ENCODE peak calls at places on chromosome 21, in four cellular contexts. D is neural progenitor cell; V is CD8-positive, alpha-beta T cell; E is CD4-positive, alpha-beta memory T cell. M is an unnamed sample.

GRCh38 chr21:26100573-26100972 is 70.0 kb downstream of the APP start:
- DNase-seq in E (no peak), D (peak), V (no peak), M (no peak)

GRCh38 chr21:41362605-41363369 is 960 bp downstream of the MX2 start:
- DNase-seq in V (no peak), D (no peak), E (no peak), M (no peak)

GRCh38 chr21:43640437-43640836 is 18.9 kb downstream of the HSF2BP start:
- DNase-seq in V (no peak), E (no peak), D (no peak), M (no peak)

GRCh38 chr21:31201548-31201947 is 142.5 kb downstream of the TIAM1 start:
- DNase-seq in E (no peak), D (no peak), V (no peak), M (no peak)

GRCh38 chr21:32200029-32200428 is 78.8 kb downstream of the MIS18A start:
- DNase-seq in V (no peak), E (no peak), D (no peak), M (no peak)

GRCh38 chr21:32233722-32234301 is 45.0 kb downstream of the MIS18A start:
- DNase-seq in V (no peak), D (no peak), E (no peak), M (no peak)

GRCh38 chr21:31220567-31220966 is 123.5 kb downstream of the TIAM1 start:
- DNase-seq in D (peak), V (no peak), E (no peak), M (no peak)

GRCh38 chr21:41545500-41546359 is 37.8 kb upstream of the TMPRSS2 start:
- DNase-seq in E (no peak), D (no peak), V (no peak), M (no peak)

GRCh38 chr21:36699026-36699545 is at the start of gene SIM2:
- DNase-seq in E (no peak), D (peak), V (no peak), M (no peak)

GRCh38 chr21:41879190-41879998 is at the start of gene PRDM15:
- DNase-seq in E (peak), V (peak), D (peak), M (peak)

GRCh38 chr21:42384999-42385398 is 10.9 kb downstream of the TMPRSS3 start:
- DNase-seq in D (no peak), E (no peak), V (no peak), M (no peak)

GRCh38 chr21:43757601-43758000 is 18.5 kb downstream of the CSTB start:
- DNase-seq in V (no peak), E (no peak), D (no peak), M (no peak)

GRCh38 chr21:42093991-42094417 is 22.9 kb downstream of the UMODL1 start:
- DNase-seq in V (no peak), E (no peak), D (no peak), M (peak)

GRCh38 chr21:37230632-37231246 is 36.4 kb downstream of the VPS26C start:
- DNase-seq in E (no peak), D (no peak), V (no peak), M (no peak)

GRCh38 chr21:37375866-37376574 is 9.4 kb downstream of the DYRK1A start:
- DNase-seq in E (no peak), D (no peak), V (no peak), M (no peak)

GRCh38 chr21:38494254-38494648 is 4.0 kb downstream of the ERG start:
- DNase-seq in V (no peak), E (no peak), D (no peak), M (no peak)
- H3K4me3 ChIP-seq in V (no peak), E (no peak), D (no peak), M (no peak)

GRCh38 chr21:16305686-16306085 is 575.9 kb downstream of the USP25 start:
- DNase-seq in V (no peak), D (peak), E (no peak), M (no peak)

GRCh38 chr21:16307256-16307655 is 577.5 kb downstream of the USP25 start:
- DNase-seq in E (no peak), V (no peak), D (no peak), M (no peak)

GRCh38 chr21:16308269-16308668 is 578.5 kb downstream of the USP25 start:
- DNase-seq in E (no peak), V (no peak), D (no peak), M (no peak)

GRCh38 chr21:16309250-16309971 is 579.6 kb downstream of the USP25 start:
- DNase-seq in E (no peak), V (no peak), D (peak), M (no peak)

DNA sequence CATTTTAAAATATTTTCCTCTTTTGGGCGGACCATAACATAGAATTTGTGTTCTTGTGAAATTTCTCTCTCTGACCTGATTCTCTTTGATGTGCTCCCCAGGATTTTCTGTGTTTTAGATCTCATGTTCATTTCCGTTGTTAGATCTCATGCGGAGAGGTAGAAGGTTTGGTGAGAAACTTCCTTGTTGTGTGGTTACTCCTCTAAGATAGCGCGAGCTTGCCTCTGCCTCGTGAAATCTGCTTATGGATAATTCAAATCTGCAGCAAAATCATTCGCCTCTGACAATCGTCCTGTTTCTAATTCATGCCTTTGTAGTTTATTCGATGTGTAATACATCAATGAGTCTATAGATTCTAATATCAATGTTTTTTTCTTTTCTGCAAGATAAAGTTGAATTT is 580.4 kb downstream of the USP25 start:
- DNase-seq in D (no peak), E (no peak), V (no peak), M (no peak)
- H3K27ac ChIP-seq in D (no peak), E (no peak), V (no peak), M (no peak)

GRCh38 chr21:33402011-33402979 is 918 bp upstream of the IFNGR2 start:
- DNase-seq in D (peak), E (no peak), V (no peak), M (peak)
- H3K4me3 ChIP-seq in D (peak), E (no peak), V (peak), M (peak)

DNA sequence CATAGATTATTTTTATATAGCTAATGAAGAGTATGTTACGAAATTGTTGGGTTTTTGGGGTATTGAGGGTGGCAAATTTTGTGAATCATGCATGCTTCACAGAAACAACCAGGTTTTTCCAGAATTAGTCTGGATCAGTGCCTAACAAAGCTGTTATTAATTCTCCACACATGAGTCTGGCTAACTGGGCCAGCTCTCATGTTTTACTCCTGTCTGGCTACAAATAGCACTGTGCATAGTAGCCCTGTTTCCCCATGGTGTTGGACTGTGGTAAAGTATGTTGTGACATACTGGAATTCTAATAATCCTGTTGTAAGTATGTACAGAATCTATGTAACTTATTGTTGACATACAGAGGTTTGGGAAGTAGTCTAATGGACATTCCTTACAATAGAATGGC is 35.8 kb downstream of the S100B start:
- DNase-seq in D (no peak), V (no peak), E (no peak), M (no peak)
- H3K27ac ChIP-seq in D (no peak), V (no peak), E (no peak), M (no peak)

DNA sequence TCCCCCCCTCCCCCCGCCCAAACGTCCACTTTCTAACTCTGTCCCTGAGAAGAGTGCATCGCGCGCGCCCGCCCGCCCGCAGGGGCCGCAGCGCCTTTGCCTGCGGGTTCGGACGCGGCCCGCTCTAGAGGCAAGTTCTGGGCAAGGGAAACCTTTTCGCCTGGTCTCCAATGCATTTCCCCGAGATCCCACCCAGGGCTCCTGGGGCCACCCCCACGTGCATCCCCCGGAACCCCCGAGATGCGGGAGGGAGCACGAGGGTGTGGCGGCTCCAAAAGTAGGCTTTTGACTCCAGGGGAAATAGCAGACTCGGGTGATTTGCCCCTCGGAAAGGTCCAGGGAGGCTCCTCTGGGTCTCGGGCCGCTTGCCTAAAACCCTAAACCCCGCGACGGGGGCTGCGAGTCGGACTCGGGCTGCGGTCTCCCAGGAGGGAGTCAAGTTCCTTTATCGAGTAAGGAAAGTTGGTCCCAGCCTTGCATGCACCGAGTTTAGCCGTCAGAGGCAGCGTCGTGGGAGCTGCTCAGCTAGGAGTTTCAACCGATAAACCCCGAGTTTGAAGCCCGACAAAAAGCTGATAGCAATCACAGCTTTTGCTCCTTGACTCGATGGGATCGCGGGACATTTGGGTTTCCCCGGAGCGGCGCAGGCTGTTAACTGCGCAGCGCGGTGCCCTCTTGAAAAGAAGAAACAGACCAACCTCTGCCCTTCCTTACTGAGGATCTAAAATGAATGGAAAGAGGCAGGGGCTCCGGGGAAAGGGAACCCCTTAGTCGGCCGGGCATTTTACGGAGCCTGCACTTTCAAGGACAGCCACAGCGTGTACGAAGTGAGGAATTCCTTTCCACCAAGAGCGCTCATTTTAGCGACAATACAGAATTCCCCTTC is 158.1 kb downstream of the RUNX1 start:
- DNase-seq in D (peak), E (no peak), V (no peak), M (peak)
- H3K4me3 ChIP-seq in D (peak), E (no peak), V (no peak), M (peak)

M was measured in tibial artery.